ENCODE peak calls at places on chromosome 13, in five cellular contexts. P, X, N, M and H are unnamed samples.
A peak's percentile ranks its signal among the peaks of the same experiment; 100 is the strongest.

GRCh38 chr13:41458939-41459753 is 1.8 kb downstream of the RGCC start:
- DNase-seq in P (peak; percentile 70), X (peak; percentile 29), N (peak; percentile 68), M (no peak), H (peak; percentile 30)

GRCh38 chr13:77389617-77389984 is 62.7 kb upstream of the MYCBP2 start:
- DNase-seq in P (no peak), X (no peak), N (no peak), M (peak; percentile 23), H (no peak)

GRCh38 chr13:109131698-109132257 is 502.4 kb downstream of the MYO16 start:
- DNase-seq in P (peak; percentile 24), X (no peak), N (no peak), M (peak; percentile 77), H (no peak)

GRCh38 chr13:18944501-18945068 is 237.0 kb downstream of the TUBA3C start:
- DNase-seq in P (no peak), X (no peak), N (no peak), M (no peak), H (no peak)

GRCh38 chr13:44425815-44426078 is 52.1 kb downstream of the SERP2 start:
- DNase-seq in P (no peak), X (no peak), N (no peak), M (no peak), H (no peak)

GRCh38 chr13:27622102-27622820 is 569 bp downstream of the POLR1D start:
- DNase-seq in P (no peak), X (no peak), N (no peak), M (no peak), H (peak; percentile 8)

GRCh38 chr13:45015300-45015699 is 26.0 kb downstream of the GPALPP1 start:
- DNase-seq in P (no peak), X (no peak), N (no peak), M (no peak), H (no peak)

GRCh38 chr13:85619321-85619720 is 179.9 kb downstream of the SLITRK6 start:
- DNase-seq in P (peak; percentile 13), X (no peak), N (no peak), M (no peak), H (no peak)

GRCh38 chr13:59468396-59468795 is 695.3 kb downstream of the DIAPH3 start:
- DNase-seq in P (no peak), X (no peak), N (peak; percentile 73), M (no peak), H (no peak)

GRCh38 chr13:73989244-73989843 is 144.9 kb downstream of the KLF12 start:
- DNase-seq in P (no peak), X (no peak), N (no peak), M (no peak), H (no peak)

GRCh38 chr13:75637101-75637774 is 1.1 kb downstream of the LMO7 start:
- DNase-seq in P (peak; percentile 56), X (no peak), N (no peak), M (no peak), H (no peak)

GRCh38 chr13:111893607-111894443 is 173.1 kb upstream of the SOX1 start:
- DNase-seq in P (peak; percentile 52), X (no peak), N (no peak), M (no peak), H (no peak)

GRCh38 chr13:101773062-101773461 is 320.6 kb downstream of the ITGBL1 start:
- DNase-seq in P (no peak), X (no peak), N (no peak), M (no peak), H (no peak)

GRCh38 chr13:41178040-41178439 is 16.3 kb downstream of the KBTBD7 start:
- DNase-seq in P (peak; percentile 28), X (no peak), N (no peak), M (no peak), H (no peak)

GRCh38 chr13:110799246-110800236 is 86.0 kb downstream of the ING1 start:
- DNase-seq in P (no peak), X (no peak), N (no peak), M (no peak), H (no peak)
- H3K4me2 ChIP-seq in P (no peak overlapping the region), X (no peak overlapping the region), N (no peak overlapping the region), M (peak overlapping the region; percentile 30), H (peak overlapping the region; percentile 53)

GRCh38 chr13:33376212-33376611 is 90.7 kb upstream of the STARD13 start:
- DNase-seq in P (no peak), X (no peak), N (no peak), M (no peak), H (no peak)
- TF ChIP-seq JUNB in P (no peak), X (no peak), N (no peak), M (no peak), H (no peak)

DNA sequence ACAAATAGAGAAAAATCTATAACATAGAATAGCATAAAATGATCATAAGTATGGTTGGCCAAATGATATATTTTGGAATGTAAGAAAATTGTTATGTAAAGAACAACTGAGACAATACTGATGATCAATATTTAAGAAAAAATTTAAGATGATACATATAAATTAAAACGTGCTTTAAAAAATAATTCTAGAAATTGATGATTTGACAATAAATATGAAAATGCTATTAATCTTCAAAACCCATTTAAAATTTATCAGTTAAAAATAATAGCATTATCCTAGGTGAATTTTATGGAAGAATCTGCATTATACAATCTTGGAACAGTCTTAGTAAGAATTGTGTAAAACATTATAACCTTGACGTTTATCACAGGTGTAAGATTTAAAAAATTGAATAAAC is 95.1 kb upstream of the DACH1 start:
- DNase-seq in P (no peak), X (no peak), N (no peak), M (no peak), H (no peak)
- H3K4me2 ChIP-seq in P (no peak overlapping the region), X (no peak overlapping the region), N (no peak overlapping the region), M (no peak overlapping the region), H (no peak overlapping the region)

GRCh38 chr13:48265217-48265815 is 32.3 kb downstream of the ITM2B start:
- DNase-seq in P (no peak), X (no peak), N (no peak), M (peak; percentile 27), H (no peak)

GRCh38 chr13:48266150-48266549 is 33.1 kb downstream of the ITM2B start:
- DNase-seq in P (no peak), X (no peak), N (no peak), M (no peak), H (no peak)

GRCh38 chr13:48264052-48264451 is 31.0 kb downstream of the ITM2B start:
- DNase-seq in P (no peak), X (no peak), N (no peak), M (no peak), H (no peak)

GRCh38 chr13:48260970-48261369 is 28.0 kb downstream of the ITM2B start:
- DNase-seq in P (no peak), X (no peak), N (no peak), M (no peak), H (no peak)

GRCh38 chr13:48263196-48263595 is 30.2 kb downstream of the ITM2B start:
- DNase-seq in P (no peak), X (no peak), N (no peak), M (no peak), H (no peak)
- TF ChIP-seq JUNB in P (no peak), X (no peak), N (no peak), M (no peak), H (no peak)

GRCh38 chr13:66312312-66313087 is 917.6 kb downstream of the PCDH9 start:
- DNase-seq in P (no peak), X (peak; percentile 17), N (no peak), M (no peak), H (peak; percentile 6)
- H3K4me2 ChIP-seq in P (no peak overlapping the region), X (peak overlapping the region; percentile 74), N (no peak overlapping the region), M (no peak overlapping the region), H (no peak overlapping the region)

DNA sequence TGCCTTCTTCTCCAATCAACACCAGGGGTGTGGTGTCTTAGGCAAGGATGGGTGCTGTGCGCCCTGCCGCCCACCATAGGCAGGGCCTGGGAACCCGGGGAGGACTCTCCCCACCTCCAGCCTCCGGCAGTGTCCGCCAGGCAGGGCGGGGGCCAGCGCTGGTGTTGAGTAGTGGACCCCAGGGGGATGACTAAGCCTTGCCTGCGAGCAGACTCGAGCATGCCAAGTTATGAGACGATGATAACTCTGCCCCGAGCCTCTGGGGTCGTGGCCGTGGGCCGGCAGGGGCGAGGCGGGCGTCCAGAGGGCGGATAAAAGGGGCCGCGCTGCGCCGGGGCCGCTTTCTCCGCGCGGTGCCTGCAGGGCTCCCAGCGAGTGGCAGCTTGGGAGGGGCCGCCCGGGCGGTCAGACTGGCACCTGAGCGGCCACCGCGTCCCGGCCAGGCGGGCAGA is at the start of gene MEDAG:
- DNase-seq in P (no peak), X (no peak), N (no peak), M (no peak), H (no peak)
- TF ChIP-seq JUNB in P (no peak), X (no peak), N (no peak), M (no peak), H (no peak)

DNA sequence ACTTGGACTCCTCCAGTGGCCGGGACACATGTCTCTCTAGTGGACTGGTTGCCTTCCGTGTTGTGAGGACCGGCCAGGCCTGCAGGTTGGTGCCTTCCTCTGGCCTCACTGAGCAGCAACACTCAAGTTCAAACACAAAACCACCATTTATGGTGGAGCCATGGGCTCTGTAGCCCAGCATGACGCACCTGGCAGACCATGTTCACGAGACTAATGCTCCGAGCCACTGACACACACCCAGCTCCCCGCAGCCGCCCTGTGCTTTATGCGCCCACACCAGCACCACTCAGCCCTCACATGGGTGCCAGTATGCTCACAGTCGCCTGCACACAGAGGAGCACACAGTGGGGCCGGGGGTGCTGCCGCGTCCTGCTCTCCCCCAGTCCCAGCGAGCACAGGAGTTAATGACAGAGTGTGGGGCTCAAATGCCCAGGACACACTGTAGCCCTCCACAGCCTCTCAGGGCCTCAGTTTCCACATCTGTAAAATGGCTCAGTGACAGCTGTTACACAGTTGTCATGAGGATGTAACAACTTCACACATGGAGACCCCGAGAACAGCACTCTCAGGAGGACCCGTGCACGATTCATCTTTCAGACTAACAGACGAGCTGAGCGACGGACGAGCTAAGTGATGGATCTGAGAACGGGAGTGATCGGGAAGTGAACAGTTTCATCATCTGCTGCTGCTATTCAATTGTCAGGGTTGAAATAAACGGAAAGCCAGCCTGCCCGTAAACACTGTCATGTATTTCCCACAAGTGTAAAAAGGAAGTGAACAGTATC is 7.8 kb downstream of the GAS6 start:
- DNase-seq in P (no peak), X (no peak), N (no peak), M (no peak), H (no peak)
- H3K4me2 ChIP-seq in P (no peak overlapping the region), X (no peak overlapping the region), N (no peak overlapping the region), M (no peak overlapping the region), H (peak overlapping the region; percentile 37)

GRCh38 chr13:113786262-113786841 is 27.3 kb downstream of the TMEM255B start:
- DNase-seq in P (no peak), X (no peak), N (no peak), M (no peak), H (no peak)
- TF ChIP-seq JUNB in P (no peak), X (no peak), N (no peak), M (no peak), H (no peak)

GRCh38 chr13:24215007-24215633 is 54.6 kb downstream of the SPATA13 start:
- DNase-seq in P (no peak), X (no peak), N (no peak), M (no peak), H (no peak)
- H3K4me2 ChIP-seq in P (no peak overlapping the region), X (peak overlapping the region; percentile 26), N (no peak overlapping the region), M (peak overlapping the region; percentile 7), H (no peak overlapping the region)